ENCODE peak calls at places on chromosomes 12 and 14, in ten cellular contexts. W is cardiac muscle cell; K is body of pancreas; H is tibial artery; U is spleen; E is CD4-positive, alpha-beta memory T cell; D is GM23338; O is breast epithelium; B is A549; T is transverse colon. G is an unnamed sample. For H3K4me1, the result is how much of the 10 kb centered on the place peaks cover.

GRCh38 chr12:13250416-13250815 is 53.9 kb downstream of the EMP1 start:
- DNase-seq in W (peak), K (no peak), H (no peak), U (no peak), E (no peak), D (no peak), O (no peak), B (no peak), T (no peak), G (no peak)

GRCh38 chr14:88868558-88869159 is 44.2 kb downstream of the TTC8 start:
- DNase-seq in W (peak), K (no peak), H (no peak), U (no peak), E (peak), D (peak), O (no peak), B (no peak), T (no peak), G (no peak)

GRCh38 chr12:99611590-99611989 is 36.0 kb upstream of the GARIN6 start:
- DNase-seq in W (no peak), K (no peak), H (no peak), U (no peak), E (no peak), D (no peak), O (no peak), B (no peak), T (no peak), G (no peak)

GRCh38 chr12:118520428-118520827 is 144.1 kb downstream of the SUDS3 start:
- DNase-seq in W (no peak), K (no peak), H (no peak), U (no peak), E (no peak), D (no peak), O (no peak), B (no peak), T (no peak), G (no peak)

GRCh38 chr12:39145175-39145999 is 240.0 kb upstream of the CPNE8 start:
- DNase-seq in W (peak), K (peak), H (no peak), U (peak), E (no peak), D (peak), O (no peak), B (peak), T (peak), G (no peak)

GRCh38 chr12:131736807-131737484 is 26.1 kb downstream of the SFSWAP start:
- DNase-seq in W (peak), K (no peak), H (no peak), U (no peak), E (no peak), D (peak), O (peak), B (peak), T (no peak), G (no peak)

GRCh38 chr14:72301352-72301751 is 369.1 kb downstream of the RGS6 start:
- DNase-seq in W (no peak), K (no peak), H (no peak), U (no peak), E (no peak), D (no peak), O (no peak), B (no peak), T (no peak), G (no peak)

GRCh38 chr12:59080101-59080500 is 159.8 kb upstream of the LRIG3 start:
- DNase-seq in W (no peak), K (peak), H (no peak), U (no peak), E (no peak), D (no peak), O (no peak), B (no peak), T (no peak), G (no peak)

GRCh38 chr14:50023671-50024490 is 92.5 kb downstream of the VCPKMT start:
- DNase-seq in W (peak), K (no peak), H (peak), U (no peak), E (no peak), D (no peak), O (no peak), B (peak), T (no peak), G (peak)

GRCh38 chr12:75478395-75478794 is 2.2 kb upstream of the GLIPR1 start:
- DNase-seq in W (peak), K (no peak), H (no peak), U (no peak), E (peak), D (no peak), O (no peak), B (no peak), T (no peak), G (no peak)

GRCh38 chr14:53956427-53957201 is at the start of gene BMP4:
- DNase-seq in W (peak), K (peak), H (peak), U (peak), E (no peak), D (peak), O (peak), B (no peak), T (peak), G (peak)

GRCh38 chr12:75943730-75944096 is 87.9 kb downstream of the PHLDA1 start:
- DNase-seq in W (no peak), K (no peak), H (no peak), U (no peak), E (no peak), D (no peak), O (no peak), B (no peak), T (no peak), G (no peak)

GRCh38 chr12:120013659-120014380 is 24.8 kb downstream of the BICDL1 start:
- DNase-seq in W (no peak), K (no peak), H (no peak), U (no peak), E (peak), D (no peak), O (no peak), B (peak), T (no peak), G (no peak)

GRCh38 chr14:38208825-38209562 is 1.3 kb downstream of the SSTR1 start:
- DNase-seq in W (peak), K (peak), H (no peak), U (peak), E (no peak), D (peak), O (no peak), B (no peak), T (peak), G (no peak)

GRCh38 chr12:115468087-115468510 is 784.1 kb upstream of the TBX3 start:
- DNase-seq in W (peak), K (peak), H (no peak), U (no peak), E (no peak), D (no peak), O (peak), B (peak), T (peak), G (no peak)

GRCh38 chr12:40178701-40179100 is 46.1 kb upstream of the LRRK2 start:
- DNase-seq in W (no peak), K (no peak), H (no peak), U (no peak), E (no peak), D (no peak), O (no peak), B (no peak), T (no peak), G (no peak)

GRCh38 chr12:129550353-129550752 is 353.5 kb downstream of the TMEM132D start:
- DNase-seq in W (no peak), K (peak), H (no peak), U (no peak), E (no peak), D (no peak), O (no peak), B (no peak), T (peak), G (no peak)

DNA sequence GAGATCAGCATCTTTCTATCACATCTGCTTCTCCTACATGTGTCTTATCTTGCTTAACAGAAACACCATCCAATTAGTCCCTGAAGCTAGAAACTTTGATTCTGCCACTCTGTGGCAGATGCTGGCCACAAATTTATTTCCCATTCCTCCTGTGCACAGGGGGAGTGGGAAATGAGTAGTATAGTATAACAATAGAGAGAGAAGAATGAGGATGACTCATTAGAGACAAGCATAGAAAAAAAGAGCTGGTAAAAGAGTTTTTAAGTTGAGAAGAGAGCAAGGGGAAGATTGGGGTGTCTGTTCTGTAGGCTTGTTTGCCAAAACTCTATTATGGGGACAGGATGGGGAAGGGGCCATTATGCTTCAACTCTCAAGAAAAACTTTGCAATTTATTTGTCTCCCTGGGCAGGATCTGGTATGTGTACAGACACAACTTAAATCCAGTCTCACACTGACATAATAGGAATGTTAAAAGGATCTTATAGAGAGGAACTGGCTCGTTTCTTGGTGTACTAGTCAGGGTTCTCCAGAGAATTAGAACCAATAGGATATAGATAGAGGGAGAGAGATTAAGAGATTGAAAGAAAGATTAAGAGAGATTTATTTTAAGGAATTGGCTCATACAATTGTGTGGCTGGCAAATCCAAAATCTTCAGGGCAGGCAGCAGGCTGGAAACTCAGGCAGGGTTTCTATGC is 142.6 kb upstream of the CPSF6 start:
- DNase-seq in W (peak), K (no peak), H (no peak), U (no peak), E (no peak), D (no peak), O (no peak), B (no peak), T (no peak), G (no peak)
- H3K4me1 ChIP-seq in W (under half), K (under half), H (under half), U (under half), E (under half), D (under half), O (under half), B (under half), T (under half), G (under half)

DNA sequence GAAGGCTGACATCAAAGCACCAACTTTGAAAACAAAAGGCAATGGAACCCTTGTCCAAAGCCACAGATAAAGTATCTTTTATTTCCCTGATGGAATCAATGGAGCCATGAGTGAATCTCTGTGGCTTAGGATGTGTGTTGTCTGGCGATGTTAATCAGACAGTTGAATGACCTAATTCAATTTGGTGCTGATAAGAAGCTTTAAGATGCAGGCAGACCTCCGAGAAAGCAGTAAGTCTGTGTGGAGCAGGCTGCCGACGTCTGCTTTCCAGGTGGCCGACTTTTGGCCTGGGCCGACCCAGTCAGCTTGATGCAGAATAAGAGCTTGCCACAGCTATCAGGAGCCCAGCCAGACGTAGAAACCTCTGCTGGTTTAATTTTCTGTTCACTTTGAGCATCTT is 21.1 kb upstream of the TMEM132C start:
- DNase-seq in W (no peak), K (no peak), H (no peak), U (no peak), E (no peak), D (no peak), O (no peak), B (no peak), T (no peak), G (no peak)
- H3K27ac ChIP-seq in W (no peak), K (no peak), H (no peak), U (no peak), E (no peak), D (no peak), O (no peak), B (no peak), T (no peak), G (no peak)

DNA sequence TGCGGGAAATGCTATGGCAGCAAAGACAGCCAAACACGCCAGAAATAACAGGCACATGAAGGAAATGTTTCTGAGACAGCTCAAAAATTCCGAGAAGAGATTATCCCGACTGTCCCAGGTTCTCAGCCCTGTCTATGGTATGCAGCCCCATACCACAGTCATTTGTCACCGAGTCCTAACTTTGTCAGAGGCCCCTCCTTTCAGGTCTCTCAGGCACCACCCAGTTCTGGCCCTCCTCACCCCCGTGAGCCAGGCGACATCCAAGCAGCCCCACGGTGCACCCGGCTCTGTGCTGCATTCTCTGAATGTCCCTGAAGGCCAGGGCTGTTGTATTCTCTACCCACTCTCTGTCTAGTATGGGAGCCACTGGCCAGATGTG is 24.0 kb downstream of the SSH1 start:
- DNase-seq in W (peak), K (no peak), H (no peak), U (peak), E (no peak), D (no peak), O (no peak), B (peak), T (no peak), G (no peak)
- H3K4me1 ChIP-seq in W (under half), K (under half), H (under half), U (half or more), E (under half), D (under half), O (under half), B (half or more), T (under half), G (under half)

GRCh38 chr12:56336361-56337167 is 2.1 kb upstream of the IL23A start:
- DNase-seq in W (no peak), K (no peak), H (no peak), U (peak), E (no peak), D (peak), O (no peak), B (no peak), T (peak), G (no peak)
- H3K27ac ChIP-seq in W (no peak), K (no peak), H (no peak), U (peak), E (no peak), D (no peak), O (no peak), B (no peak), T (no peak), G (no peak)

GRCh38 chr12:48814313-48815280 is 3.7 kb upstream of the CACNB3 start:
- DNase-seq in W (peak), K (peak), H (peak), U (peak), E (peak), D (peak), O (peak), B (peak), T (peak), G (peak)
- H3K4me1 ChIP-seq in W (under half), K (under half), H (under half), U (half or more), E (under half), D (under half), O (under half), B (under half), T (half or more), G (under half)

GRCh38 chr12:27796093-27796492 is 16.1 kb upstream of the MANSC4 start:
- DNase-seq in W (no peak), K (no peak), H (no peak), U (no peak), E (no peak), D (no peak), O (no peak), B (no peak), T (no peak), G (no peak)

GRCh38 chr12:27800819-27801218 is 20.8 kb upstream of the MANSC4 start:
- DNase-seq in W (no peak), K (no peak), H (no peak), U (no peak), E (no peak), D (no peak), O (no peak), B (no peak), T (no peak), G (no peak)

GRCh38 chr12:27790179-27790578 is 10.1 kb upstream of the MANSC4 start:
- DNase-seq in W (no peak), K (no peak), H (no peak), U (no peak), E (no peak), D (no peak), O (no peak), B (no peak), T (no peak), G (no peak)

GRCh38 chr12:27797301-27798025 is 17.4 kb upstream of the MANSC4 start:
- DNase-seq in W (no peak), K (no peak), H (no peak), U (no peak), E (no peak), D (no peak), O (no peak), B (no peak), T (no peak), G (no peak)

DNA sequence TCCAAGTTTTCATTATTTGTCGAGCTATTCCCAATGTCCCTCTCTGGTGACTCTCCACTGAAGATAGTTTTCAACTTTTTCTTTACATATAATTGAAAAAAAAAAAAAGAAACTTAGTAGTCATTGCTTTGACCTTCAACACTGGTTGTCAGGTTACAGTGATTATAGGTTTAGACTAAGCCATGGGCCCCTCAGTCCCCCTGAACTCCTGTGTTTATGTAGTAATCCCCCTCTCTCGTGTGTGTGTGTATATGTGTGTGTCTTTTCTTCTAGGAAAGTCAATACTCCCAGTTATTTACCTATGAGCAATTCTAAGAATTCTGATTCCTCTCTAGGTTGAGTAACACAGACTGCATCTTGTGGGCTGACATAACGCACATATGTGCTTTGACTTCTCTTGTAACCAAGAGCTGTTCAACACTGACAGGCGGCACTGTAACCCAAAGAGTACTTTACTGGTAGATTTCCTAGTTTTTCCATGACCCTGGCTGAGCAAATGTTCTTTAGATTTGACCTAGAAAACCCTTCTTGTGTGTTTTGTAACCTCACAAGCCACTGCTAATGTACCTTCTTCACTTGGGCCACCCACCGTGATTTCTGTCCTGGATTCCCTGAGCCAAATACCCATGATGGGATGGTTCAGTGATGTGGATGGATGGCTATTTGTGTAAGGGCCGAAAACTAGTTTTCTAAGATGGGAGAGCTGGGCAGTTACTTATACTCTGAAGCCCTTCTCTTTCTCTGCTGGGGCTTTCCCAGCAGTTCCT is 15.0 kb upstream of the MANSC4 start:
- DNase-seq in W (no peak), K (no peak), H (no peak), U (no peak), E (no peak), D (no peak), O (no peak), B (no peak), T (no peak), G (no peak)
- H3K27ac ChIP-seq in W (peak), K (no peak), H (no peak), U (no peak), E (no peak), D (no peak), O (peak), B (no peak), T (no peak), G (no peak)

GRCh38 chr14:93009471-93010117 is 86.6 kb downstream of the CHGA start:
- DNase-seq in W (no peak), K (no peak), H (no peak), U (no peak), E (no peak), D (no peak), O (no peak), B (no peak), T (no peak), G (no peak)
- H3K4me1 ChIP-seq in W (under half), K (under half), H (under half), U (half or more), E (under half), D (under half), O (under half), B (under half), T (half or more), G (half or more)

GRCh38 chr12:57518176-57518919 is 2.0 kb downstream of the DDIT3 start:
- DNase-seq in W (peak), K (no peak), H (no peak), U (no peak), E (no peak), D (no peak), O (no peak), B (no peak), T (no peak), G (no peak)
- H3K27ac ChIP-seq in W (no peak), K (peak), H (peak), U (peak), E (peak), D (peak), O (peak), B (no peak), T (peak), G (peak)

G was measured in uterus.